ENCODE peak calls at places on chromosome 9, in nine cellular contexts. E, J, W, S, I, F, N, L and K are unnamed samples.

GRCh38 chr9:116461632-116462031 is 225.5 kb upstream of the TRIM32 start:
- DNase-seq in S (no peak), L (no peak), W (no peak), N (no peak), J (no peak), I (no peak), F (no peak), E (no peak), K (no peak)

GRCh38 chr9:92406506-92406905 is 2.1 kb upstream of the OGN start:
- DNase-seq in E (no peak), W (peak; percentile 5), L (no peak), I (no peak), F (no peak), J (peak; percentile 26), S (no peak), N (no peak), K (no peak)

GRCh38 chr9:110189559-110190311 is 18.2 kb downstream of the C9orf152 start:
- DNase-seq in I (peak; percentile 10), N (no peak), E (no peak), F (no peak), S (no peak), L (no peak), W (no peak), J (no peak), K (no peak)

GRCh38 chr9:108363321-108363720 is 492.5 kb downstream of the ACTL7B start:
- DNase-seq in I (no peak), W (no peak), F (no peak), L (peak; percentile 6), S (no peak), E (no peak), N (no peak), J (no peak), K (peak; percentile 69)

GRCh38 chr9:133677126-133678010 is 41.2 kb downstream of the DBH start:
- DNase-seq in F (no peak), E (no peak), I (no peak), J (no peak), S (no peak), N (peak; percentile 8), W (peak; percentile 29), L (no peak), K (no peak)

GRCh38 chr9:135038331-135038730 is 49.1 kb upstream of the OLFM1 start:
- DNase-seq in S (no peak), F (no peak), W (no peak), L (no peak), N (no peak), E (no peak), I (peak; percentile 28), J (no peak), K (no peak)

GRCh38 chr9:99050292-99050911 is 54.5 kb upstream of the TGFBR1 start:
- DNase-seq in N (no peak), W (no peak), I (no peak), E (peak; percentile 79), S (no peak), L (no peak), J (no peak), F (no peak), K (no peak)

GRCh38 chr9:136861874-136862457 is 4.1 kb downstream of the EDF1 start:
- DNase-seq in I (no peak), J (no peak), N (no peak), E (no peak), F (no peak), W (no peak), L (no peak), S (no peak), K (no peak)

GRCh38 chr9:1462626-1463308 is 412.6 kb downstream of the DMRT2 start:
- DNase-seq in W (no peak), N (no peak), S (no peak), L (no peak), I (no peak), J (no peak), F (no peak), E (no peak), K (no peak)

GRCh38 chr9:136619742-136620440 is 42.8 kb upstream of the EGFL7 start:
- DNase-seq in F (no peak), L (no peak), J (peak; percentile 40), N (no peak), S (no peak), E (no peak), W (no peak), I (peak; percentile 85), K (no peak)

GRCh38 chr9:112179816-112180215 is 4.7 kb upstream of the SUSD1 start:
- DNase-seq in J (no peak), I (no peak), S (no peak), W (no peak), F (no peak), E (no peak), N (no peak), L (no peak), K (no peak)

GRCh38 chr9:5178126-5178805 is 7.2 kb downstream of the INSL6 start:
- DNase-seq in I (no peak), L (no peak), E (no peak), F (no peak), N (no peak), W (no peak), J (no peak), S (no peak), K (no peak)

GRCh38 chr9:133090187-133090586 is 28.4 kb downstream of the CEL start:
- DNase-seq in N (peak; percentile 70), I (no peak), J (no peak), S (no peak), E (no peak), L (no peak), W (no peak), F (no peak), K (no peak)

GRCh38 chr9:92524881-92525280 is 10.9 kb downstream of the ECM2 start:
- DNase-seq in S (no peak), N (no peak), J (no peak), W (no peak), L (no peak), F (no peak), I (no peak), E (no peak), K (no peak)